ENCODE peak calls at places on chromosome 9, in eight cellular contexts. One of them, this sample, is unnamed.

GRCh38 chr9:105055922-105056321 is 128.0 kb upstream of the ABCA1 start:
- DNase-seq in KG1: no peak
- DNase-seq in hepatic stellate cell: no peak
- DNase-seq in T1000: no peak
- DNase-seq in stimulated activated CD8-positive, alpha-beta memory T cell treated with anti-CD3 and anti-CD28 coated beads, Interleukin-15, amount 100 ng/mL, for 1 hour: no peak
- DNase-seq in HEK293T: no peak
- DNase-seq in activated T-helper 1 cell treated with anti-CD3 and anti-CD28 coated beads, Interleukin-2, amount 50 U/mL, for 16 hours: no peak
- DNase-seq in T-helper 17 cell: no peak
- DNase-seq in this sample: no peak

GRCh38 chr9:136345281-136346156 is 18.0 kb downstream of the DNLZ start:
- DNase-seq in T-helper 17 cell: no peak
- DNase-seq in T1000: no peak
- DNase-seq in HEK293T: no peak
- DNase-seq in activated T-helper 1 cell treated with anti-CD3 and anti-CD28 coated beads, Interleukin-2, amount 50 U/mL, for 16 hours: no peak
- DNase-seq in stimulated activated CD8-positive, alpha-beta memory T cell treated with anti-CD3 and anti-CD28 coated beads, Interleukin-15, amount 100 ng/mL, for 1 hour: no peak
- DNase-seq in hepatic stellate cell: peak
- DNase-seq in KG1: no peak
- DNase-seq in this sample: no peak

GRCh38 chr9:101269596-101270324 is 115.0 kb downstream of the BAAT start:
- DNase-seq in activated T-helper 1 cell treated with anti-CD3 and anti-CD28 coated beads, Interleukin-2, amount 50 U/mL, for 16 hours: no peak
- DNase-seq in HEK293T: no peak
- DNase-seq in KG1: no peak
- DNase-seq in hepatic stellate cell: no peak
- DNase-seq in T1000: no peak
- DNase-seq in T-helper 17 cell: no peak
- DNase-seq in stimulated activated CD8-positive, alpha-beta memory T cell treated with anti-CD3 and anti-CD28 coated beads, Interleukin-15, amount 100 ng/mL, for 1 hour: no peak
- DNase-seq in this sample: no peak

GRCh38 chr9:127955294-127956015 is 17.8 kb upstream of the DPM2 start:
- DNase-seq in T1000: no peak
- DNase-seq in HEK293T: peak
- DNase-seq in hepatic stellate cell: no peak
- DNase-seq in T-helper 17 cell: peak
- DNase-seq in activated T-helper 1 cell treated with anti-CD3 and anti-CD28 coated beads, Interleukin-2, amount 50 U/mL, for 16 hours: peak
- DNase-seq in stimulated activated CD8-positive, alpha-beta memory T cell treated with anti-CD3 and anti-CD28 coated beads, Interleukin-15, amount 100 ng/mL, for 1 hour: peak
- DNase-seq in KG1: no peak
- DNase-seq in this sample: no peak

GRCh38 chr9:96491880-96492525 is 42.0 kb downstream of the HABP4 start:
- DNase-seq in hepatic stellate cell: no peak
- DNase-seq in T-helper 17 cell: no peak
- DNase-seq in KG1: no peak
- DNase-seq in HEK293T: no peak
- DNase-seq in stimulated activated CD8-positive, alpha-beta memory T cell treated with anti-CD3 and anti-CD28 coated beads, Interleukin-15, amount 100 ng/mL, for 1 hour: no peak
- DNase-seq in T1000: no peak
- DNase-seq in activated T-helper 1 cell treated with anti-CD3 and anti-CD28 coated beads, Interleukin-2, amount 50 U/mL, for 16 hours: no peak
- DNase-seq in this sample: no peak

GRCh38 chr9:136300016-136300415 is 3.9 kb downstream of the CCDC187 start:
- DNase-seq in stimulated activated CD8-positive, alpha-beta memory T cell treated with anti-CD3 and anti-CD28 coated beads, Interleukin-15, amount 100 ng/mL, for 1 hour: no peak
- DNase-seq in HEK293T: no peak
- DNase-seq in T-helper 17 cell: no peak
- DNase-seq in T1000: no peak
- DNase-seq in activated T-helper 1 cell treated with anti-CD3 and anti-CD28 coated beads, Interleukin-2, amount 50 U/mL, for 16 hours: no peak
- DNase-seq in hepatic stellate cell: no peak
- DNase-seq in KG1: no peak
- DNase-seq in this sample: no peak

GRCh38 chr9:81526587-81526986 is 162.8 kb downstream of the TLE1 start:
- DNase-seq in activated T-helper 1 cell treated with anti-CD3 and anti-CD28 coated beads, Interleukin-2, amount 50 U/mL, for 16 hours: no peak
- DNase-seq in HEK293T: no peak
- DNase-seq in hepatic stellate cell: peak
- DNase-seq in T1000: no peak
- DNase-seq in stimulated activated CD8-positive, alpha-beta memory T cell treated with anti-CD3 and anti-CD28 coated beads, Interleukin-15, amount 100 ng/mL, for 1 hour: no peak
- DNase-seq in KG1: no peak
- DNase-seq in T-helper 17 cell: no peak
- DNase-seq in this sample: no peak

GRCh38 chr9:128008171-128008570 is 27.4 kb upstream of the EEIG1 start:
- DNase-seq in stimulated activated CD8-positive, alpha-beta memory T cell treated with anti-CD3 and anti-CD28 coated beads, Interleukin-15, amount 100 ng/mL, for 1 hour: no peak
- DNase-seq in T-helper 17 cell: no peak
- DNase-seq in hepatic stellate cell: no peak
- DNase-seq in HEK293T: no peak
- DNase-seq in activated T-helper 1 cell treated with anti-CD3 and anti-CD28 coated beads, Interleukin-2, amount 50 U/mL, for 16 hours: no peak
- DNase-seq in KG1: no peak
- DNase-seq in T1000: no peak
- DNase-seq in this sample: no peak

GRCh38 chr9:87547665-87548064 is 50.0 kb downstream of the DAPK1 start:
- DNase-seq in T-helper 17 cell: no peak
- DNase-seq in HEK293T: no peak
- DNase-seq in activated T-helper 1 cell treated with anti-CD3 and anti-CD28 coated beads, Interleukin-2, amount 50 U/mL, for 16 hours: no peak
- DNase-seq in T1000: no peak
- DNase-seq in hepatic stellate cell: no peak
- DNase-seq in KG1: no peak
- DNase-seq in stimulated activated CD8-positive, alpha-beta memory T cell treated with anti-CD3 and anti-CD28 coated beads, Interleukin-15, amount 100 ng/mL, for 1 hour: no peak
- DNase-seq in this sample: peak

GRCh38 chr9:19397845-19398244 is 11.0 kb upstream of the ACER2 start:
- DNase-seq in KG1: no peak
- DNase-seq in stimulated activated CD8-positive, alpha-beta memory T cell treated with anti-CD3 and anti-CD28 coated beads, Interleukin-15, amount 100 ng/mL, for 1 hour: no peak
- DNase-seq in T-helper 17 cell: no peak
- DNase-seq in T1000: no peak
- DNase-seq in hepatic stellate cell: no peak
- DNase-seq in HEK293T: no peak
- DNase-seq in activated T-helper 1 cell treated with anti-CD3 and anti-CD28 coated beads, Interleukin-2, amount 50 U/mL, for 16 hours: no peak
- DNase-seq in this sample: no peak

GRCh38 chr9:83299556-83299955 is 236.6 kb upstream of the RASEF start:
- DNase-seq in T1000: peak
- DNase-seq in HEK293T: no peak
- DNase-seq in KG1: no peak
- DNase-seq in T-helper 17 cell: no peak
- DNase-seq in activated T-helper 1 cell treated with anti-CD3 and anti-CD28 coated beads, Interleukin-2, amount 50 U/mL, for 16 hours: no peak
- DNase-seq in stimulated activated CD8-positive, alpha-beta memory T cell treated with anti-CD3 and anti-CD28 coated beads, Interleukin-15, amount 100 ng/mL, for 1 hour: no peak
- DNase-seq in hepatic stellate cell: peak
- DNase-seq in this sample: no peak

GRCh38 chr9:90547896-90548295 is 94.7 kb downstream of the DIRAS2 start:
- DNase-seq in T-helper 17 cell: no peak
- DNase-seq in HEK293T: no peak
- DNase-seq in hepatic stellate cell: no peak
- DNase-seq in stimulated activated CD8-positive, alpha-beta memory T cell treated with anti-CD3 and anti-CD28 coated beads, Interleukin-15, amount 100 ng/mL, for 1 hour: no peak
- DNase-seq in activated T-helper 1 cell treated with anti-CD3 and anti-CD28 coated beads, Interleukin-2, amount 50 U/mL, for 16 hours: no peak
- DNase-seq in T1000: no peak
- DNase-seq in KG1: no peak
- DNase-seq in this sample: no peak

GRCh38 chr9:78030553-78031270 is 899 bp downstream of the GNAQ start:
- DNase-seq in hepatic stellate cell: peak
- DNase-seq in T-helper 17 cell: peak
- DNase-seq in activated T-helper 1 cell treated with anti-CD3 and anti-CD28 coated beads, Interleukin-2, amount 50 U/mL, for 16 hours: peak
- DNase-seq in HEK293T: peak
- DNase-seq in stimulated activated CD8-positive, alpha-beta memory T cell treated with anti-CD3 and anti-CD28 coated beads, Interleukin-15, amount 100 ng/mL, for 1 hour: no peak
- DNase-seq in KG1: no peak
- DNase-seq in T1000: peak
- DNase-seq in this sample: no peak

GRCh38 chr9:130989391-130989790 is 19.6 kb upstream of the LAMC3 start:
- DNase-seq in HEK293T: no peak
- DNase-seq in hepatic stellate cell: no peak
- DNase-seq in KG1: no peak
- DNase-seq in T-helper 17 cell: no peak
- DNase-seq in activated T-helper 1 cell treated with anti-CD3 and anti-CD28 coated beads, Interleukin-2, amount 50 U/mL, for 16 hours: no peak
- DNase-seq in T1000: no peak
- DNase-seq in stimulated activated CD8-positive, alpha-beta memory T cell treated with anti-CD3 and anti-CD28 coated beads, Interleukin-15, amount 100 ng/mL, for 1 hour: no peak
- DNase-seq in this sample: no peak

GRCh38 chr9:131379056-131379455 is 14.8 kb upstream of the PRRC2B start:
- DNase-seq in HEK293T: no peak
- DNase-seq in activated T-helper 1 cell treated with anti-CD3 and anti-CD28 coated beads, Interleukin-2, amount 50 U/mL, for 16 hours: no peak
- DNase-seq in T-helper 17 cell: no peak
- DNase-seq in hepatic stellate cell: no peak
- DNase-seq in T1000: no peak
- DNase-seq in stimulated activated CD8-positive, alpha-beta memory T cell treated with anti-CD3 and anti-CD28 coated beads, Interleukin-15, amount 100 ng/mL, for 1 hour: no peak
- DNase-seq in KG1: no peak
- DNase-seq in this sample: no peak

GRCh38 chr9:3912817-3913216 is 387.0 kb upstream of the RFX3 start:
- DNase-seq in activated T-helper 1 cell treated with anti-CD3 and anti-CD28 coated beads, Interleukin-2, amount 50 U/mL, for 16 hours: no peak
- DNase-seq in KG1: no peak
- DNase-seq in stimulated activated CD8-positive, alpha-beta memory T cell treated with anti-CD3 and anti-CD28 coated beads, Interleukin-15, amount 100 ng/mL, for 1 hour: no peak
- DNase-seq in T-helper 17 cell: no peak
- DNase-seq in hepatic stellate cell: no peak
- DNase-seq in T1000: no peak
- DNase-seq in HEK293T: no peak
- DNase-seq in this sample: no peak

GRCh38 chr9:77933019-77933418 is 98.6 kb downstream of the GNAQ start:
- DNase-seq in stimulated activated CD8-positive, alpha-beta memory T cell treated with anti-CD3 and anti-CD28 coated beads, Interleukin-15, amount 100 ng/mL, for 1 hour: no peak
- DNase-seq in activated T-helper 1 cell treated with anti-CD3 and anti-CD28 coated beads, Interleukin-2, amount 50 U/mL, for 16 hours: no peak
- DNase-seq in KG1: no peak
- DNase-seq in HEK293T: no peak
- DNase-seq in T1000: no peak
- DNase-seq in hepatic stellate cell: no peak
- DNase-seq in T-helper 17 cell: no peak
- DNase-seq in this sample: no peak

GRCh38 chr9:29006603-29007002 is 1433.3 kb upstream of the C9orf72 start:
- DNase-seq in KG1: no peak
- DNase-seq in activated T-helper 1 cell treated with anti-CD3 and anti-CD28 coated beads, Interleukin-2, amount 50 U/mL, for 16 hours: no peak
- DNase-seq in hepatic stellate cell: no peak
- DNase-seq in stimulated activated CD8-positive, alpha-beta memory T cell treated with anti-CD3 and anti-CD28 coated beads, Interleukin-15, amount 100 ng/mL, for 1 hour: no peak
- DNase-seq in HEK293T: no peak
- DNase-seq in T1000: no peak
- DNase-seq in T-helper 17 cell: no peak
- DNase-seq in this sample: no peak

GRCh38 chr9:91900057-91900816 is 49.8 kb downstream of the ROR2 start:
- DNase-seq in activated T-helper 1 cell treated with anti-CD3 and anti-CD28 coated beads, Interleukin-2, amount 50 U/mL, for 16 hours: no peak
- DNase-seq in T-helper 17 cell: no peak
- DNase-seq in HEK293T: no peak
- DNase-seq in T1000: no peak
- DNase-seq in KG1: no peak
- DNase-seq in stimulated activated CD8-positive, alpha-beta memory T cell treated with anti-CD3 and anti-CD28 coated beads, Interleukin-15, amount 100 ng/mL, for 1 hour: no peak
- DNase-seq in hepatic stellate cell: no peak
- DNase-seq in this sample: peak

GRCh38 chr9:107388890-107389289 is 100.7 kb downstream of the KLF4 start:
- DNase-seq in KG1: no peak
- DNase-seq in T-helper 17 cell: no peak
- DNase-seq in HEK293T: no peak
- DNase-seq in T1000: no peak
- DNase-seq in hepatic stellate cell: no peak
- DNase-seq in stimulated activated CD8-positive, alpha-beta memory T cell treated with anti-CD3 and anti-CD28 coated beads, Interleukin-15, amount 100 ng/mL, for 1 hour: no peak
- DNase-seq in activated T-helper 1 cell treated with anti-CD3 and anti-CD28 coated beads, Interleukin-2, amount 50 U/mL, for 16 hours: no peak
- DNase-seq in this sample: no peak

GRCh38 chr9:123453904-123454321 is 97.9 kb downstream of the CRB2 start:
- DNase-seq in hepatic stellate cell: no peak
- DNase-seq in KG1: no peak
- DNase-seq in HEK293T: no peak
- DNase-seq in stimulated activated CD8-positive, alpha-beta memory T cell treated with anti-CD3 and anti-CD28 coated beads, Interleukin-15, amount 100 ng/mL, for 1 hour: no peak
- DNase-seq in T1000: no peak
- DNase-seq in T-helper 17 cell: no peak
- DNase-seq in activated T-helper 1 cell treated with anti-CD3 and anti-CD28 coated beads, Interleukin-2, amount 50 U/mL, for 16 hours: no peak
- DNase-seq in this sample: no peak

GRCh38 chr9:114271556-114272510 is 51.1 kb upstream of the ORM1 start:
- DNase-seq in stimulated activated CD8-positive, alpha-beta memory T cell treated with anti-CD3 and anti-CD28 coated beads, Interleukin-15, amount 100 ng/mL, for 1 hour: no peak
- DNase-seq in HEK293T: peak
- DNase-seq in KG1: no peak
- DNase-seq in T-helper 17 cell: no peak
- DNase-seq in activated T-helper 1 cell treated with anti-CD3 and anti-CD28 coated beads, Interleukin-2, amount 50 U/mL, for 16 hours: no peak
- DNase-seq in T1000: no peak
- DNase-seq in hepatic stellate cell: peak
- DNase-seq in this sample: no peak

GRCh38 chr9:117412841-117413240 is 2.0 kb downstream of the ASTN2 start:
- DNase-seq in HEK293T: no peak
- DNase-seq in activated T-helper 1 cell treated with anti-CD3 and anti-CD28 coated beads, Interleukin-2, amount 50 U/mL, for 16 hours: no peak
- DNase-seq in hepatic stellate cell: no peak
- DNase-seq in KG1: no peak
- DNase-seq in T-helper 17 cell: no peak
- DNase-seq in T1000: no peak
- DNase-seq in stimulated activated CD8-positive, alpha-beta memory T cell treated with anti-CD3 and anti-CD28 coated beads, Interleukin-15, amount 100 ng/mL, for 1 hour: no peak
- DNase-seq in this sample: no peak

GRCh38 chr9:133101356-133102189 is 19.5 kb downstream of the RALGDS start:
- DNase-seq in hepatic stellate cell: no peak
- DNase-seq in HEK293T: no peak
- DNase-seq in stimulated activated CD8-positive, alpha-beta memory T cell treated with anti-CD3 and anti-CD28 coated beads, Interleukin-15, amount 100 ng/mL, for 1 hour: no peak
- DNase-seq in T-helper 17 cell: peak
- DNase-seq in KG1: no peak
- DNase-seq in T1000: no peak
- DNase-seq in activated T-helper 1 cell treated with anti-CD3 and anti-CD28 coated beads, Interleukin-2, amount 50 U/mL, for 16 hours: no peak
- DNase-seq in this sample: no peak

GRCh38 chr9:92576175-92576574 is 40.4 kb upstream of the ECM2 start:
- DNase-seq in T1000: no peak
- DNase-seq in KG1: no peak
- DNase-seq in T-helper 17 cell: no peak
- DNase-seq in HEK293T: no peak
- DNase-seq in activated T-helper 1 cell treated with anti-CD3 and anti-CD28 coated beads, Interleukin-2, amount 50 U/mL, for 16 hours: no peak
- DNase-seq in hepatic stellate cell: no peak
- DNase-seq in stimulated activated CD8-positive, alpha-beta memory T cell treated with anti-CD3 and anti-CD28 coated beads, Interleukin-15, amount 100 ng/mL, for 1 hour: no peak
- DNase-seq in this sample: no peak

GRCh38 chr9:106897223-106897622 is 34.3 kb downstream of the ZNF462 start:
- DNase-seq in KG1: no peak
- DNase-seq in hepatic stellate cell: no peak
- DNase-seq in activated T-helper 1 cell treated with anti-CD3 and anti-CD28 coated beads, Interleukin-2, amount 50 U/mL, for 16 hours: no peak
- DNase-seq in T-helper 17 cell: no peak
- DNase-seq in HEK293T: no peak
- DNase-seq in stimulated activated CD8-positive, alpha-beta memory T cell treated with anti-CD3 and anti-CD28 coated beads, Interleukin-15, amount 100 ng/mL, for 1 hour: no peak
- DNase-seq in T1000: no peak
- DNase-seq in this sample: no peak

GRCh38 chr9:105275938-105276337 is 31.5 kb downstream of the SLC44A1 start:
- DNase-seq in HEK293T: no peak
- DNase-seq in T-helper 17 cell: no peak
- DNase-seq in stimulated activated CD8-positive, alpha-beta memory T cell treated with anti-CD3 and anti-CD28 coated beads, Interleukin-15, amount 100 ng/mL, for 1 hour: no peak
- DNase-seq in KG1: no peak
- DNase-seq in hepatic stellate cell: no peak
- DNase-seq in T1000: no peak
- DNase-seq in activated T-helper 1 cell treated with anti-CD3 and anti-CD28 coated beads, Interleukin-2, amount 50 U/mL, for 16 hours: no peak
- DNase-seq in this sample: no peak

GRCh38 chr9:100600511-100601079 is 22.7 kb downstream of the CAVIN4 start:
- DNase-seq in T-helper 17 cell: no peak
- DNase-seq in activated T-helper 1 cell treated with anti-CD3 and anti-CD28 coated beads, Interleukin-2, amount 50 U/mL, for 16 hours: no peak
- DNase-seq in stimulated activated CD8-positive, alpha-beta memory T cell treated with anti-CD3 and anti-CD28 coated beads, Interleukin-15, amount 100 ng/mL, for 1 hour: no peak
- DNase-seq in KG1: no peak
- DNase-seq in hepatic stellate cell: no peak
- DNase-seq in HEK293T: no peak
- DNase-seq in T1000: no peak
- DNase-seq in this sample: no peak

GRCh38 chr9:131744171-131744714 is 4.4 kb upstream of the RAPGEF1 start:
- DNase-seq in hepatic stellate cell: no peak
- DNase-seq in activated T-helper 1 cell treated with anti-CD3 and anti-CD28 coated beads, Interleukin-2, amount 50 U/mL, for 16 hours: no peak
- DNase-seq in KG1: no peak
- DNase-seq in T-helper 17 cell: no peak
- DNase-seq in T1000: no peak
- DNase-seq in stimulated activated CD8-positive, alpha-beta memory T cell treated with anti-CD3 and anti-CD28 coated beads, Interleukin-15, amount 100 ng/mL, for 1 hour: no peak
- DNase-seq in HEK293T: no peak
- DNase-seq in this sample: no peak

GRCh38 chr9:107541523-107541922 is 52.0 kb upstream of the KLF4 start:
- DNase-seq in HEK293T: no peak
- DNase-seq in stimulated activated CD8-positive, alpha-beta memory T cell treated with anti-CD3 and anti-CD28 coated beads, Interleukin-15, amount 100 ng/mL, for 1 hour: no peak
- DNase-seq in KG1: no peak
- DNase-seq in T1000: no peak
- DNase-seq in activated T-helper 1 cell treated with anti-CD3 and anti-CD28 coated beads, Interleukin-2, amount 50 U/mL, for 16 hours: no peak
- DNase-seq in T-helper 17 cell: no peak
- DNase-seq in hepatic stellate cell: no peak
- DNase-seq in this sample: no peak

GRCh38 chr9:76835571-76836283 is 70.2 kb downstream of the PRUNE2 start:
- DNase-seq in hepatic stellate cell: peak
- DNase-seq in stimulated activated CD8-positive, alpha-beta memory T cell treated with anti-CD3 and anti-CD28 coated beads, Interleukin-15, amount 100 ng/mL, for 1 hour: no peak
- DNase-seq in T1000: no peak
- DNase-seq in KG1: no peak
- DNase-seq in HEK293T: no peak
- DNase-seq in T-helper 17 cell: no peak
- DNase-seq in activated T-helper 1 cell treated with anti-CD3 and anti-CD28 coated beads, Interleukin-2, amount 50 U/mL, for 16 hours: no peak
- DNase-seq in this sample: no peak

GRCh38 chr9:121242219-121242954 is 25.6 kb upstream of the GSN start:
- DNase-seq in KG1: no peak
- DNase-seq in stimulated activated CD8-positive, alpha-beta memory T cell treated with anti-CD3 and anti-CD28 coated beads, Interleukin-15, amount 100 ng/mL, for 1 hour: no peak
- DNase-seq in activated T-helper 1 cell treated with anti-CD3 and anti-CD28 coated beads, Interleukin-2, amount 50 U/mL, for 16 hours: no peak
- DNase-seq in HEK293T: no peak
- DNase-seq in T1000: no peak
- DNase-seq in T-helper 17 cell: no peak
- DNase-seq in hepatic stellate cell: peak
- DNase-seq in this sample: no peak

GRCh38 chr9:101504188-101504587 is 29.5 kb upstream of the RNF20 start:
- DNase-seq in KG1: no peak
- DNase-seq in activated T-helper 1 cell treated with anti-CD3 and anti-CD28 coated beads, Interleukin-2, amount 50 U/mL, for 16 hours: no peak
- DNase-seq in T-helper 17 cell: no peak
- DNase-seq in T1000: no peak
- DNase-seq in hepatic stellate cell: no peak
- DNase-seq in stimulated activated CD8-positive, alpha-beta memory T cell treated with anti-CD3 and anti-CD28 coated beads, Interleukin-15, amount 100 ng/mL, for 1 hour: no peak
- DNase-seq in HEK293T: no peak
- DNase-seq in this sample: no peak

GRCh38 chr9:136626066-136626725 is 36.5 kb upstream of the EGFL7 start:
- DNase-seq in T1000: no peak
- DNase-seq in T-helper 17 cell: no peak
- DNase-seq in activated T-helper 1 cell treated with anti-CD3 and anti-CD28 coated beads, Interleukin-2, amount 50 U/mL, for 16 hours: no peak
- DNase-seq in stimulated activated CD8-positive, alpha-beta memory T cell treated with anti-CD3 and anti-CD28 coated beads, Interleukin-15, amount 100 ng/mL, for 1 hour: no peak
- DNase-seq in KG1: no peak
- DNase-seq in HEK293T: no peak
- DNase-seq in hepatic stellate cell: no peak
- DNase-seq in this sample: no peak

This sample was measured in esophagus muscularis mucosa.